ENCODE peak calls at places on chromosome X, in four cellular contexts. K is adipocyte, U is iPS DF 6.9, Q is heart left ventricle. O is an unnamed sample.

GRCh38 chrX:26100421-26100920 is 37.7 kb upstream of the MAGEB18 start:
- DNase-seq in U (no peak), Q (no peak), K (no peak), O (no peak)

GRCh38 chrX:22577181-22577580 is 304.5 kb downstream of the CBLL2 start:
- DNase-seq in Q (no peak), U (no peak), K (peak; percentile 64), O (no peak)

GRCh38 chrX:129622757-129623301 is 31.9 kb downstream of the APLN start:
- DNase-seq in U (no peak), K (no peak), Q (no peak), O (no peak)

GRCh38 chrX:33434256-33435092 is 223.1 kb upstream of the DMD start:
- DNase-seq in K (peak; percentile 72), Q (peak; percentile 30), U (peak; percentile 52), O (peak; percentile 58)

GRCh38 chrX:107449490-107450175 is at the start of gene FRMPD3:
- DNase-seq in U (no peak), Q (no peak), K (peak; percentile 35), O (no peak)

GRCh38 chrX:39661508-39661907 is 436.2 kb downstream of the BCOR start:
- DNase-seq in Q (no peak), U (no peak), K (no peak), O (no peak)

GRCh38 chrX:17744896-17745523 is 7.7 kb downstream of the SCML1 start:
- DNase-seq in Q (no peak), U (no peak), K (peak; percentile 52), O (no peak)

GRCh38 chrX:77771601-77772000 is 14.4 kb downstream of the ATRX start:
- DNase-seq in Q (no peak), K (no peak), U (no peak), O (no peak)

GRCh38 chrX:129755779-129756650 is 17.2 kb downstream of the XPNPEP2 start:
- DNase-seq in K (no peak), Q (no peak), U (no peak), O (no peak)

GRCh38 chrX:30673884-30674598 is 20.8 kb downstream of the GK start:
- DNase-seq in K (no peak), U (no peak), Q (no peak), O (no peak)

GRCh38 chrX:47581731-47582647 is at the start of gene TIMP1:
- DNase-seq in K (peak; percentile 94), Q (peak; percentile 92), U (no peak), O (peak; percentile 90)
- H3K4me3 ChIP-seq in K (peak within 1 kb of the TSS; percentile 80), Q (peak within 1 kb of the TSS; percentile 68), U (peak within 1 kb of the TSS; percentile 29), O (peak within 1 kb of the TSS; percentile 56)

GRCh38 chrX:145821291-145821897 is 3.8 kb downstream of the SLITRK2 start:
- DNase-seq in K (no peak), U (no peak), Q (no peak), O (no peak)

GRCh38 chrX:145823132-145823531 is 5.5 kb downstream of the SLITRK2 start:
- DNase-seq in Q (no peak), U (no peak), K (no peak), O (no peak)

GRCh38 chrX:145825896-145826295 is 8.3 kb downstream of the SLITRK2 start:
- DNase-seq in U (no peak), Q (no peak), K (peak; percentile 12), O (no peak)

GRCh38 chrX:145821898-145822567 is 4.4 kb downstream of the SLITRK2 start:
- DNase-seq in U (no peak), Q (no peak), K (no peak), O (no peak)

GRCh38 chrX:145826466-145826865 is 8.8 kb downstream of the SLITRK2 start:
- DNase-seq in U (no peak), K (no peak), Q (no peak), O (no peak)
- H3K27me3 ChIP-seq in U (no peaks in the 10 kb centered on the region), K (peaks cover 19% of the 10 kb centered on the region), Q (no peaks in the 10 kb centered on the region), O (no peaks in the 10 kb centered on the region)

GRCh38 chrX:56802921-56803848 is 74.1 kb downstream of the NBDY start:
- DNase-seq in Q (peak; percentile 81), K (peak; percentile 72), U (no peak), O (no peak)
- H3K4me3 ChIP-seq in Q (no peak overlapping the region), K (peak overlapping the region; percentile 87), U (no peak overlapping the region), O (no peak overlapping the region)

GRCh38 chrX:133991814-133992213 is 6.4 kb upstream of the GPC3 start:
- DNase-seq in U (no peak), Q (no peak), K (no peak), O (no peak)
- H3K27me3 ChIP-seq in U (no peaks in the 10 kb centered on the region), Q (no peaks in the 10 kb centered on the region), K (no peaks in the 10 kb centered on the region), O (no peaks in the 10 kb centered on the region)

DNA sequence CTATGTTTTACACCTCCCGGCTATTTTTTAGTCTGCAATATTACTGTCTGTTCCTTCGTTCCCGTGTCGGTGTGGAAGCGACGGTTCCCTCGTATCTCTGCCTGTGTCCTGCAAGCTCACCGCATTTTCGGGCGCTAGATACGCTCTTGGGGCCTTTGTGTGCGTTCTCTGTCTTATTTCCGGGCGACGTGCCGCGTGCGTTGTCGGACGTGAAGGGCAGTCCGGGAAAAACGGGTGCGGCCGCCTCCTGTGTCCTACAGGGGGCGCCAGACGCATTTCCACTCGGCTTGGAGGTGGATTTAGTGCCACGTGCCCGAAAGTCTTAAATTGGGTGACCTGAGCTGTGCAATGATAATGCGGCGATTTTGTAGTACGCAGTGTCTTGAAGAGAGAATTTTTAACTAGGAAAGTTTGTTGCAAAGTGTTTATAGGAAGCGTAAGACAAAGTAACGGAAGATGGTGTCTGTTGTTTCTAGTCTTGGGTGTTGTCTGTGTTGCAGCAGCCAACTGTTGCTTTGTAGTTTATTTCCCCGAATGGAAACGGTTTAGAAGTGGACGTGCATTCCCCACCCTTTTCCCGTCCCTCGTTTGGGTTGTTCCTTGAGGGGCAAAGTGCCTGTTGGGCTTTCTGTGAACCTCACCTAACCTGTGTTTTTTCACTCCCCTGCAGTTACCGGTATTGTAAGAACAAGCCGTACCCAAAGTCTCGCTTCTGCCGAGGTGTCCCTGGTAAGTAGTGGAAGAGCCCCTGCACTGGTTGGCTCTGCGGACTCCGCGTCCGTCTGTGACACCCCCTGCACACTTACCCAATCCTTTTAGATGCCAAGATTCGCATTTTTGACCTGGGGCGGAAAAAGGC is 720 bp downstream of the RPL10 start:
- DNase-seq in K (peak; percentile 85), U (no peak), Q (peak; percentile 92), O (peak; percentile 78)
- H3K4me3 ChIP-seq in K (peak overlapping the region; percentile 89), U (peak overlapping the region; percentile 98), Q (peak overlapping the region; percentile 85), O (peak overlapping the region; percentile 81)

GRCh38 chrX:20857746-20858145 is 516.5 kb upstream of the CNKSR2 start:
- DNase-seq in U (no peak), Q (no peak), K (peak; percentile 0), O (no peak)

GRCh38 chrX:20863649-20864048 is 510.6 kb upstream of the CNKSR2 start:
- DNase-seq in U (no peak), K (no peak), Q (no peak), O (peak; percentile 64)

GRCh38 chrX:20861113-20861512 is 513.1 kb upstream of the CNKSR2 start:
- DNase-seq in K (no peak), U (no peak), Q (no peak), O (no peak)
- H3K27me3 ChIP-seq in K (no peaks in the 10 kb centered on the region), U (no peaks in the 10 kb centered on the region), Q (no peaks in the 10 kb centered on the region), O (no peaks in the 10 kb centered on the region)

DNA sequence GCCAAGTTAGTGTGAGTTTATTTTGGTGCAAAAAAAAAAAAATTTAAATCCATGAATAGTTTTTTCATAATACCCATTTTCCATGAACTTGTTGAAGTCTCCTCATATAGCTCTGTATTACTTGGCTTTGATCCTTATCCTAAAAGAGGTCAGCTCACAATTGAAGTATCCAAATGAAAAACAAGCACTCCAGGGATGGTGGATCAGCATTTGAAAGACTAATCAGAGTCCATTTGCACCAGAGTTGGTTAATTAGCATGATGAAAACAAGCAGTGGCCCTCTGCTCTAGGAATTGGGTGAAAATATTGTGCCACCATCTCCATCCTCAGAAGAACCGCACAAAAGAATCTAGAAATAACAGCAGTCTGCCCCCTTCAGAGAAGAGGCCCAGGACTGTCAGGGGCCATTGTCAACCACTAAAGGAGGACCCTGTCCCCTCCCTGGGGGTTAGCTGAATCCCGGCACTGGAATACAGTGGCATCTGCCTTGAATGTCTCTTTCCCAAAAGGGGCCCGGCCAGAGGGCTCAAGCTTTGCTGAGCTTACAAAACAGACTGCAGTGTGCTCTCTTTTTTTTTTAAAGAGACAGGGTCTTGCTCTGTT is 24.7 kb downstream of the SH3KBP1 start:
- DNase-seq in Q (no peak), U (peak; percentile 13), K (no peak), O (no peak)
- H3K4me3 ChIP-seq in Q (no peak overlapping the region), U (no peak overlapping the region), K (no peak overlapping the region), O (no peak overlapping the region)

DNA sequence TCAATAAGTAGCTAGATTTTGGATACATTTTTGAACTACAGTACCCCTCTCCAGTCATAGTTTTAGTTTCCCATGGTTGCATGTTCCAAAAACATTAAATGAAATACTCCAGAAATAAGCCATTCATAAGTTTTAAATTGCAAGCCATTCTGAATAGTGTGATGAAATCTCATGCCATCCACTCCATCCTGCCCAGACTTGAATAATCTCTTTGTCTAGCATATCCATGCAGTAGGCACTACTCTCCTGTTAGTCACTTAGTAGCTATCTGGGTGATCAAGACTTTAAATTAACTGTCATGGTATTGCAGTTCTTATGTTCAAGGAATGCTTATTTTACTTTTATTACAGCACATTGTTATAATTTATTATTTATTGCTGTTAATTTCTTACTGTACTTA is 237.4 kb downstream of the SPANXN1 start:
- DNase-seq in Q (no peak), K (no peak), U (no peak), O (no peak)
- H3K27me3 ChIP-seq in Q (no peaks in the 10 kb centered on the region), K (no peaks in the 10 kb centered on the region), U (no peaks in the 10 kb centered on the region), O (no peaks in the 10 kb centered on the region)

GRCh38 chrX:109890300-109890699 is 112.6 kb upstream of the TMEM164 start:
- DNase-seq in U (no peak), K (no peak), Q (no peak), O (no peak)
- H3K4me3 ChIP-seq in U (no peak overlapping the region), K (no peak overlapping the region), Q (no peak overlapping the region), O (no peak overlapping the region)

O was measured in BE2C.